ENCODE peak calls at places on chromosome 6, in five cellular contexts. P, C, V, Z and T are unnamed samples.
A peak's percentile ranks its signal among the peaks of the same experiment; 100 is the strongest.

GRCh38 chr6:146100776-146101175 is 71.9 kb downstream of the GRM1 start:
- DNase-seq in V (no peak), C (no peak), Z (no peak), P (no peak), T (no peak)

GRCh38 chr6:48553449-48553848 is 442.5 kb upstream of the PTCHD4 start:
- DNase-seq in V (no peak), Z (no peak), C (no peak), P (no peak), T (no peak)

GRCh38 chr6:29553268-29554057 is 6.1 kb downstream of the UBD start:
- DNase-seq in V (no peak), Z (peak; percentile 49), P (peak; percentile 66), C (no peak), T (peak; percentile 73)

GRCh38 chr6:16276991-16277981 is 38.9 kb downstream of the GMPR start:
- DNase-seq in P (peak; percentile 91), C (peak; percentile 84), V (no peak), Z (peak; percentile 59), T (peak; percentile 69)

GRCh38 chr6:36848658-36849441 is 9.6 kb upstream of the CPNE5 start:
- DNase-seq in V (no peak), Z (peak; percentile 43), C (peak; percentile 92), P (no peak), T (peak; percentile 77)

GRCh38 chr6:164151161-164151728 is 736.7 kb downstream of the QKI start:
- DNase-seq in P (no peak), Z (no peak), C (no peak), V (no peak), T (peak; percentile 69)

GRCh38 chr6:125533710-125534397 is 215.6 kb upstream of the HEY2 start:
- DNase-seq in Z (no peak), P (no peak), V (no peak), C (no peak), T (no peak)

GRCh38 chr6:44471271-44471981 is 83.9 kb downstream of the CDC5L start:
- DNase-seq in V (no peak), C (no peak), P (no peak), Z (no peak), T (peak; percentile 45)

GRCh38 chr6:28258877-28259777 is at the start of gene NKAPL:
- DNase-seq in C (peak; percentile 58), Z (peak; percentile 71), P (peak; percentile 66), V (no peak), T (peak; percentile 88)

GRCh38 chr6:13299403-13299821 is 28.9 kb downstream of the TBC1D7 start:
- DNase-seq in C (no peak), Z (no peak), P (no peak), V (no peak), T (no peak)

GRCh38 chr6:4607793-4608192 is 168.4 kb upstream of the CDYL start:
- DNase-seq in P (no peak), V (no peak), C (no peak), Z (no peak), T (no peak)

GRCh38 chr6:40552926-40553325 is 34.2 kb downstream of the LRFN2 start:
- DNase-seq in Z (no peak), C (no peak), V (no peak), P (no peak), T (no peak)

GRCh38 chr6:127266892-127267741 is 453 bp downstream of the RNF146 start:
- DNase-seq in V (peak; percentile 62), C (peak; percentile 49), P (peak; percentile 24), Z (peak; percentile 40), T (peak; percentile 64)

GRCh38 chr6:165599121-165599520 is 63.9 kb downstream of the PDE10A start:
- DNase-seq in V (no peak), C (no peak), Z (no peak), P (no peak), T (no peak)

GRCh38 chr6:34092631-34093030 is 53.3 kb downstream of the GRM4 start:
- DNase-seq in Z (no peak), V (peak; percentile 36), P (no peak), C (no peak), T (no peak)

GRCh38 chr6:24909281-24910216 is 26.2 kb downstream of the RIPOR2 start:
- DNase-seq in C (no peak), P (no peak), Z (no peak), V (no peak), T (no peak)

GRCh38 chr6:143545165-143545564 is 33.6 kb upstream of the FUCA2 start:
- DNase-seq in Z (no peak), V (no peak), C (no peak), P (no peak), T (no peak)

DNA sequence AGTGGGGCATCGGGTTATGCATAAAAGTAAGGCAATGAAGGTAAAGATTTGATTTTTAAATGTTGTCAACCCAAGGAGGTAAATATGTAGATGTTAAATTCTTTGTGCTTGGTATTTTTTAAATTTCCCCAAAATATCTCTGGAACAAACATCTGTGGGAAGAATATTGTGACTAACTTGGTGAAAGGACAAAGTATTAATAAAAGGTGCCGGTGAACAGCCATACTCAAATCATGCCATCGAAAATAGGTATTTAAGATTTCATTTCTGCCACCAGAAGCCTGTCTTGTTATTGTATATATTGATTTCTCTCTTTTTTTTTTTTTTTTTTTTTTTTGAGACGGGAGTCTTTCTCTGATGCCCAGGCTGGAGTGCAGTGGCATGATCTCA is 12.6 kb upstream of the ZBTB2 start:
- DNase-seq in Z (no peak), C (no peak), P (no peak), V (no peak), T (no peak)
- H3K36me3 ChIP-seq in Z (no peaks in the 10 kb centered on the region), C (peaks cover 7% of the 10 kb centered on the region), P (peaks cover 30% of the 10 kb centered on the region), V (peaks cover 3% of the 10 kb centered on the region), T (peaks cover 28% of the 10 kb centered on the region)

GRCh38 chr6:53264915-53265615 is 83.7 kb downstream of the ELOVL5 start:
- DNase-seq in C (peak; percentile 14), Z (no peak), P (no peak), V (no peak), T (no peak)

GRCh38 chr6:53259860-53260580 is 88.7 kb downstream of the ELOVL5 start:
- DNase-seq in Z (no peak), V (no peak), C (no peak), P (no peak), T (no peak)

GRCh38 chr6:53266553-53267090 is 82.1 kb downstream of the ELOVL5 start:
- DNase-seq in V (no peak), C (no peak), P (no peak), Z (no peak), T (no peak)

GRCh38 chr6:53263915-53264314 is 84.8 kb downstream of the ELOVL5 start:
- DNase-seq in Z (no peak), P (peak; percentile 28), V (no peak), C (no peak), T (no peak)

GRCh38 chr6:53264337-53264736 is 84.4 kb downstream of the ELOVL5 start:
- DNase-seq in V (no peak), C (no peak), P (no peak), Z (no peak), T (no peak)
- H3K36me3 ChIP-seq in V (peaks cover 61% of the 10 kb centered on the region), C (no peaks in the 10 kb centered on the region), P (peaks cover 19% of the 10 kb centered on the region), Z (no peaks in the 10 kb centered on the region), T (peaks cover 59% of the 10 kb centered on the region)

GRCh38 chr6:116726947-116727346 is 38.6 kb downstream of the FAM162B start:
- DNase-seq in Z (no peak), V (no peak), C (no peak), P (no peak), T (no peak)
- H3K36me3 ChIP-seq in Z (no peaks in the 10 kb centered on the region), V (peaks cover 31% of the 10 kb centered on the region), C (peaks cover 5% of the 10 kb centered on the region), P (peaks cover 8% of the 10 kb centered on the region), T (peaks cover 87% of the 10 kb centered on the region)

GRCh38 chr6:7887278-7887991 is 23.2 kb downstream of the TXNDC5 start:
- DNase-seq in P (no peak), C (no peak), Z (no peak), V (no peak), T (no peak)
- H3K36me3 ChIP-seq in P (peaks cover 88% of the 10 kb centered on the region), C (peaks cover 14% of the 10 kb centered on the region), Z (no peaks in the 10 kb centered on the region), V (peaks cover 62% of the 10 kb centered on the region), T (peaks cover 95% of the 10 kb centered on the region)

GRCh38 chr6:17768881-17769280 is 62.2 kb upstream of the NUP153 start:
- DNase-seq in C (no peak), V (no peak), P (no peak), Z (no peak), T (no peak)
- H3K36me3 ChIP-seq in C (peaks cover 19% of the 10 kb centered on the region), V (no peaks in the 10 kb centered on the region), P (peaks cover 21% of the 10 kb centered on the region), Z (no peaks in the 10 kb centered on the region), T (peaks cover 92% of the 10 kb centered on the region)

DNA sequence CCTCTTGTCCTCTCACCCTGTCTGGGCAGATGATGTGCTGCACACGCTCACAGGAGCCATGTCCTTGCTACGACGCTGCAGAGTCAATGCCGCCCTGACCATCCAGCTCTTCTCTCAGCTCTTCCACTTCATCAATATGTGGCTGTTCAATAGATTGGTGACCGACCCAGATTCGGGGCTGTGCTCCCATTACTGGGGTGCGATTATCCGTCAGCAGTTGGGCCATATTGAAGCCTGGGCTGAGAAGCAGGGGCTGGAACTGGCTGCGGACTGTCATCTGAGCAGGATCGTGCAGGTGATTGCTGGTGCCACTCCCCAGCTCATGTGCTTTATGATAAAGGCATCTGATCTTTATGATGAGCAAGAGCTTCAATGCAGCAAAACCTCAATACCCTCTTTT is 82.3 kb upstream of the KIF25 start:
- DNase-seq in Z (no peak), V (no peak), C (no peak), P (no peak), T (no peak)
- H3K36me3 ChIP-seq in Z (no peaks in the 10 kb centered on the region), V (peaks cover 13% of the 10 kb centered on the region), C (peaks cover 26% of the 10 kb centered on the region), P (peaks cover 12% of the 10 kb centered on the region), T (peaks cover 87% of the 10 kb centered on the region)

GRCh38 chr6:89777455-89777854 is 42.1 kb downstream of the MDN1 start:
- DNase-seq in P (no peak), V (no peak), Z (no peak), C (no peak), T (no peak)
- H3K36me3 ChIP-seq in P (peaks cover 17% of the 10 kb centered on the region), V (peaks cover 24% of the 10 kb centered on the region), Z (no peaks in the 10 kb centered on the region), C (peaks cover 6% of the 10 kb centered on the region), T (peaks cover 82% of the 10 kb centered on the region)

GRCh38 chr6:152952866-152953509 is 29.9 kb downstream of the FBXO5 start:
- DNase-seq in Z (no peak), V (no peak), P (peak; percentile 24), C (peak; percentile 6), T (no peak)

GRCh38 chr6:152954443-152954842 is 28.4 kb downstream of the FBXO5 start:
- DNase-seq in V (no peak), C (no peak), P (no peak), Z (no peak), T (no peak)

GRCh38 chr6:152948150-152948768 is 34.6 kb downstream of the FBXO5 start:
- DNase-seq in Z (no peak), C (peak; percentile 34), V (no peak), P (peak; percentile 25), T (no peak)

GRCh38 chr6:152950240-152950639 is 32.6 kb downstream of the FBXO5 start:
- DNase-seq in P (no peak), C (no peak), Z (no peak), V (no peak), T (no peak)

GRCh38 chr6:152952045-152952444 is 30.8 kb downstream of the FBXO5 start:
- DNase-seq in V (no peak), Z (no peak), C (no peak), P (peak; percentile 45), T (no peak)
- H3K36me3 ChIP-seq in V (no peaks in the 10 kb centered on the region), Z (no peaks in the 10 kb centered on the region), C (no peaks in the 10 kb centered on the region), P (no peaks in the 10 kb centered on the region), T (no peaks in the 10 kb centered on the region)